ENCODE peak calls at places on chromosomes 11 and 22, in five cellular contexts. One of them, this sample, is unnamed.

GRCh38 chr11:108551653-108552462 is 41.7 kb downstream of the EXPH5 start:
- DNase-seq in EL: no peak
- DNase-seq in kidney: no peak
- DNase-seq in GOT3: no peak
- DNase-seq in stimulated activated CD4-positive, alpha-beta T cell treated with anti-CD3 and anti-CD28 coated beads, Interleukin-12 subunit alpha, Interleukin-12 subunit beta, amount 100 ng/mL, for 48 hours: no peak
- DNase-seq in this sample: no peak

GRCh38 chr22:50184004-50184461 is 1.7 kb upstream of the TRABD start:
- DNase-seq in EL: peak; percentile 73
- DNase-seq in kidney: peak; percentile 93
- DNase-seq in GOT3: no peak
- DNase-seq in stimulated activated CD4-positive, alpha-beta T cell treated with anti-CD3 and anti-CD28 coated beads, Interleukin-12 subunit alpha, Interleukin-12 subunit beta, amount 100 ng/mL, for 48 hours: no peak
- DNase-seq in this sample: no peak

GRCh38 chr22:39612811-39613548 is 42.4 kb downstream of the CACNA1I start:
- DNase-seq in EL: no peak
- DNase-seq in kidney: no peak
- DNase-seq in GOT3: no peak
- DNase-seq in stimulated activated CD4-positive, alpha-beta T cell treated with anti-CD3 and anti-CD28 coated beads, Interleukin-12 subunit alpha, Interleukin-12 subunit beta, amount 100 ng/mL, for 48 hours: no peak
- DNase-seq in this sample: no peak

GRCh38 chr22:46769191-46769675 is 6.8 kb downstream of the TBC1D22A start:
- DNase-seq in EL: no peak
- DNase-seq in kidney: peak; percentile 93
- DNase-seq in GOT3: no peak
- DNase-seq in stimulated activated CD4-positive, alpha-beta T cell treated with anti-CD3 and anti-CD28 coated beads, Interleukin-12 subunit alpha, Interleukin-12 subunit beta, amount 100 ng/mL, for 48 hours: no peak
- DNase-seq in this sample: peak; percentile 29

GRCh38 chr11:63595296-63595695 is 18.9 kb downstream of the PLAAT3 start:
- DNase-seq in EL: peak; percentile 53
- DNase-seq in kidney: no peak
- DNase-seq in GOT3: no peak
- DNase-seq in stimulated activated CD4-positive, alpha-beta T cell treated with anti-CD3 and anti-CD28 coated beads, Interleukin-12 subunit alpha, Interleukin-12 subunit beta, amount 100 ng/mL, for 48 hours: no peak
- DNase-seq in this sample: no peak

GRCh38 chr11:114228401-114229061 is 67.7 kb upstream of the NNMT start:
- DNase-seq in EL: no peak
- DNase-seq in kidney: no peak
- DNase-seq in GOT3: no peak
- DNase-seq in stimulated activated CD4-positive, alpha-beta T cell treated with anti-CD3 and anti-CD28 coated beads, Interleukin-12 subunit alpha, Interleukin-12 subunit beta, amount 100 ng/mL, for 48 hours: no peak
- DNase-seq in this sample: no peak

GRCh38 chr22:36324414-36324813 is 63.4 kb downstream of the MYH9 start:
- DNase-seq in EL: no peak
- DNase-seq in kidney: peak; percentile 78
- DNase-seq in GOT3: no peak
- DNase-seq in stimulated activated CD4-positive, alpha-beta T cell treated with anti-CD3 and anti-CD28 coated beads, Interleukin-12 subunit alpha, Interleukin-12 subunit beta, amount 100 ng/mL, for 48 hours: no peak
- DNase-seq in this sample: no peak

GRCh38 chr11:78699606-78700005 is 124.9 kb upstream of the NARS2 start:
- DNase-seq in EL: no peak
- DNase-seq in kidney: no peak
- DNase-seq in GOT3: no peak
- DNase-seq in stimulated activated CD4-positive, alpha-beta T cell treated with anti-CD3 and anti-CD28 coated beads, Interleukin-12 subunit alpha, Interleukin-12 subunit beta, amount 100 ng/mL, for 48 hours: no peak
- DNase-seq in this sample: no peak

GRCh38 chr11:115407496-115407895 is 96.7 kb downstream of the CADM1 start:
- DNase-seq in EL: no peak
- DNase-seq in kidney: no peak
- DNase-seq in GOT3: no peak
- DNase-seq in stimulated activated CD4-positive, alpha-beta T cell treated with anti-CD3 and anti-CD28 coated beads, Interleukin-12 subunit alpha, Interleukin-12 subunit beta, amount 100 ng/mL, for 48 hours: no peak
- DNase-seq in this sample: no peak

GRCh38 chr11:118699508-118700220 is 20.2 kb upstream of the TREH start:
- DNase-seq in EL: no peak
- DNase-seq in kidney: no peak
- DNase-seq in GOT3: no peak
- DNase-seq in stimulated activated CD4-positive, alpha-beta T cell treated with anti-CD3 and anti-CD28 coated beads, Interleukin-12 subunit alpha, Interleukin-12 subunit beta, amount 100 ng/mL, for 48 hours: no peak
- DNase-seq in this sample: no peak

GRCh38 chr11:10080134-10080533 is 213.9 kb downstream of the SBF2 start:
- DNase-seq in EL: no peak
- DNase-seq in kidney: no peak
- DNase-seq in GOT3: no peak
- DNase-seq in stimulated activated CD4-positive, alpha-beta T cell treated with anti-CD3 and anti-CD28 coated beads, Interleukin-12 subunit alpha, Interleukin-12 subunit beta, amount 100 ng/mL, for 48 hours: no peak
- DNase-seq in this sample: no peak

GRCh38 chr22:31138126-31138525 is 2.2 kb downstream of the PLA2G3 start:
- DNase-seq in EL: no peak
- DNase-seq in kidney: no peak
- DNase-seq in GOT3: no peak
- DNase-seq in stimulated activated CD4-positive, alpha-beta T cell treated with anti-CD3 and anti-CD28 coated beads, Interleukin-12 subunit alpha, Interleukin-12 subunit beta, amount 100 ng/mL, for 48 hours: no peak
- DNase-seq in this sample: no peak

GRCh38 chr11:28922351-28922981 is 814.3 kb downstream of the METTL15 start:
- DNase-seq in EL: no peak
- DNase-seq in kidney: no peak
- DNase-seq in GOT3: no peak
- DNase-seq in stimulated activated CD4-positive, alpha-beta T cell treated with anti-CD3 and anti-CD28 coated beads, Interleukin-12 subunit alpha, Interleukin-12 subunit beta, amount 100 ng/mL, for 48 hours: no peak
- DNase-seq in this sample: no peak